ENCODE peak calls at places on chromosomes 12 and 14, in five cellular contexts. W, C, K, L and Z are unnamed samples.

GRCh38 chr12:107304588-107305532 is 211.5 kb upstream of the CRY1 start:
- DNase-seq in L (no peak), C (no peak), K (no peak), W (no peak), Z (no peak)

GRCh38 chr12:110531741-110532333 is 29.7 kb downstream of the RAD9B start:
- DNase-seq in K (no peak), L (no peak), W (no peak), C (no peak), Z (peak; percentile 54)

GRCh38 chr14:53148612-53149202 is 4.4 kb downstream of the DDHD1 start:
- DNase-seq in K (no peak), L (no peak), C (no peak), W (no peak), Z (no peak)

GRCh38 chr12:70876952-70877351 is 43.6 kb downstream of the PTPRR start:
- DNase-seq in K (no peak), C (no peak), L (no peak), W (no peak), Z (peak; percentile 29)

GRCh38 chr12:56988207-56988739 is 18.1 kb downstream of the ZBTB39 start:
- DNase-seq in L (no peak), K (no peak), C (no peak), W (no peak), Z (peak; percentile 57)

GRCh38 chr14:32468955-32469354 is 139.9 kb downstream of the AKAP6 start:
- DNase-seq in C (no peak), W (no peak), K (no peak), L (no peak), Z (no peak)

GRCh38 chr12:122064034-122064777 is 14.3 kb upstream of the MLXIP start:
- DNase-seq in K (no peak), C (peak; percentile 87), W (no peak), L (no peak), Z (peak; percentile 99)

GRCh38 chr12:106031736-106032135 is 107.0 kb downstream of the NUAK1 start:
- DNase-seq in C (no peak), L (no peak), K (no peak), W (no peak), Z (no peak)

GRCh38 chr14:81315344-81315743 is 84.8 kb downstream of the STON2 start:
- DNase-seq in C (peak; percentile 71), K (no peak), L (no peak), W (no peak), Z (no peak)

GRCh38 chr12:116455540-116456306 is 103.5 kb upstream of the MAP1LC3B2 start:
- DNase-seq in C (peak; percentile 54), L (no peak), K (peak; percentile 78), W (no peak), Z (peak; percentile 98)

GRCh38 chr14:96042218-96042930 is 3.2 kb downstream of the C14orf132 start:
- DNase-seq in K (peak; percentile 52), W (no peak), L (no peak), C (no peak), Z (no peak)

GRCh38 chr12:20101046-20101445 is 267.3 kb upstream of the PDE3A start:
- DNase-seq in L (no peak), C (no peak), W (no peak), K (no peak), Z (peak; percentile 26)

GRCh38 chr12:103881261-103881660 is 40.2 kb upstream of the NT5DC3 start:
- DNase-seq in L (no peak), C (no peak), K (no peak), W (no peak), Z (no peak)

GRCh38 chr12:56469007-56469930 is 891 bp downstream of the SPRYD4 start:
- DNase-seq in K (no peak), L (no peak), C (no peak), W (no peak), Z (no peak)

GRCh38 chr12:24822121-24822899 is 126.6 kb downstream of the BCAT1 start:
- DNase-seq in C (no peak), L (no peak), W (no peak), K (no peak), Z (peak; percentile 88)

GRCh38 chr12:52650520-52651081 is 1.4 kb downstream of the KRT2 start:
- DNase-seq in L (no peak), C (no peak), K (no peak), W (no peak), Z (no peak)

GRCh38 chr14:103770902-103771301 is 55.3 kb downstream of the ZFYVE21 start:
- DNase-seq in L (no peak), W (no peak), K (no peak), C (peak; percentile 21), Z (no peak)

GRCh38 chr14:95480887-95481226 is 35.6 kb downstream of the SYNE3 start:
- DNase-seq in K (no peak), C (no peak), L (no peak), W (no peak), Z (no peak)

GRCh38 chr12:106978035-106978800 is 8.7 kb downstream of the MTERF2 start:
- DNase-seq in W (no peak), L (no peak), C (no peak), K (no peak), Z (peak; percentile 43)

GRCh38 chr14:55212611-55213010 is 21.2 kb upstream of the DLGAP5 start:
- DNase-seq in W (no peak), K (no peak), C (no peak), L (no peak), Z (no peak)

GRCh38 chr12:2177751-2178150 is 125.0 kb downstream of the CACNA1C start:
- DNase-seq in W (no peak), K (no peak), C (no peak), L (no peak), Z (no peak)

GRCh38 chr14:101826359-101826758 is 64.8 kb downstream of the PPP2R5C start:
- DNase-seq in C (no peak), K (no peak), L (no peak), W (no peak), Z (no peak)

GRCh38 chr14:86639146-86639545 is 1109.2 kb downstream of the FLRT2 start:
- DNase-seq in W (no peak), L (no peak), C (no peak), K (no peak), Z (no peak)

GRCh38 chr12:1422604-1423315 is 171.6 kb downstream of the FBXL14 start:
- DNase-seq in K (no peak), W (no peak), C (no peak), L (no peak), Z (no peak)

GRCh38 chr12:90936230-90937005 is 18.6 kb downstream of the CCER1 start:
- DNase-seq in K (no peak), C (no peak), L (no peak), W (no peak), Z (no peak)

GRCh38 chr12:1845427-1845826 is 25.1 kb downstream of the LRTM2 start:
- DNase-seq in W (no peak), K (no peak), L (no peak), C (no peak), Z (no peak)

GRCh38 chr12:12915654-12916053 is 24.3 kb downstream of the GPRC5A start:
- DNase-seq in L (no peak), C (peak; percentile 28), K (no peak), W (no peak), Z (no peak)

GRCh38 chr12:34402899-34403705 is 380.8 kb downstream of the ALG10 start:
- DNase-seq in L (no peak), C (no peak), W (no peak), K (no peak), Z (no peak)

GRCh38 chr12:1643056-1643455 is 14.0 kb downstream of the WNT5B start:
- DNase-seq in W (no peak), K (no peak), L (no peak), C (no peak), Z (peak; percentile 76)

GRCh38 chr14:54343276-54344121 is 53.3 kb upstream of the CDKN3 start:
- DNase-seq in L (no peak), K (no peak), W (no peak), C (peak; percentile 58), Z (no peak)

GRCh38 chr12:19192709-19193108 is 63.2 kb downstream of the PLEKHA5 start:
- DNase-seq in L (no peak), W (no peak), K (no peak), C (no peak), Z (no peak)

GRCh38 chr14:65110525-65110924 is 8.2 kb upstream of the MAX start:
- DNase-seq in K (no peak), C (no peak), W (no peak), L (no peak), Z (no peak)
- TF ChIP-seq CTCF in K (no peak), C (no peak), W (no peak), L (no peak), Z (no peak)

DNA sequence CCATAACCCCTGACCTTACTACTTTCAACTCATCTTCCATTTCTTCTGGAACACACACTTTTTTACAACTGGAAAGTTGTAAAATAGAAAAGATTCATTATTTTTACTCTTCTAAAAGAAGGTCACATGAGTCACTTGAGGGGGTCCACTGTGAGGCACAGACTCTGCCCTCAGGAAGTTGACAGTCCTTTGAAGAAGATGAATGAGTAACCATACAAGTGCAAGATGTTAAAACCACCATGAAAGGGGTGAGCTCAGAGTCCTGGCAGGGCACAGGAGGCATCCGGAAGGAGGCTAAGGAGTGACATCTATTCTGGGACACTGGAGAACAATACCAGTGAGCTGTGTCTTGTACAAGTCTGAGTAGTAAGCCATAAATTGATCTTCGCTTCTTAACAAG is 126.0 kb upstream of the FRMD6 start:
- DNase-seq in K (no peak), L (no peak), W (no peak), C (no peak), Z (no peak)
- H3K27ac ChIP-seq in K (no peak overlapping the region), L (no peak overlapping the region), W (no peak overlapping the region), C (no peak overlapping the region), Z (no peak overlapping the region)

GRCh38 chr12:97713217-97713616 is 250.6 kb downstream of the RMST start:
- DNase-seq in K (no peak), W (no peak), L (no peak), C (no peak), Z (no peak)

GRCh38 chr12:97713972-97714588 is 251.5 kb downstream of the RMST start:
- DNase-seq in L (no peak), K (no peak), C (no peak), W (no peak), Z (no peak)

GRCh38 chr12:97711392-97711791 is 248.8 kb downstream of the RMST start:
- DNase-seq in L (no peak), C (no peak), K (no peak), W (no peak), Z (no peak)

DNA sequence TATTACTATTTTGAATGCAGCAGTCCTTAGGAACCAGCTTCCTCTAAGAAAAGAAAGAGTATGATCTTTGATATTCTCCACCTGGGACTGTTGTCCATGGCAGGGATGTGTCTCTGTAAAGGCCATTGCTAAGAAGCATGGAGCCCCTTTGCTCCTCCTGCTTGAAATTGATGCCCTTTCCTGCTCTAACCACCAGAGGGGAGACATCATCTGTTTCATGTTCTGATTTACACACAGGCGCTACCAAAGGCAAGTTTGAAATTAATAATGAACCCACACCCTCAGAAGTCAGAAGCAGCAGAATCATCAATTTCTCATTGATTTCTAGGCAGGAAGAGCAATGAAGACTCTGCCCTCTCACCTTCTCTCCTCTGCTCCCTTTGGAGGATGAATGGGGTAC is 253.8 kb downstream of the RMST start:
- DNase-seq in L (no peak), K (no peak), W (no peak), C (peak; percentile 25), Z (peak; percentile 8)
- TF ChIP-seq CTCF in L (peak; percentile 16), K (no peak), W (no peak), C (peak; percentile 50), Z (no peak)

DNA sequence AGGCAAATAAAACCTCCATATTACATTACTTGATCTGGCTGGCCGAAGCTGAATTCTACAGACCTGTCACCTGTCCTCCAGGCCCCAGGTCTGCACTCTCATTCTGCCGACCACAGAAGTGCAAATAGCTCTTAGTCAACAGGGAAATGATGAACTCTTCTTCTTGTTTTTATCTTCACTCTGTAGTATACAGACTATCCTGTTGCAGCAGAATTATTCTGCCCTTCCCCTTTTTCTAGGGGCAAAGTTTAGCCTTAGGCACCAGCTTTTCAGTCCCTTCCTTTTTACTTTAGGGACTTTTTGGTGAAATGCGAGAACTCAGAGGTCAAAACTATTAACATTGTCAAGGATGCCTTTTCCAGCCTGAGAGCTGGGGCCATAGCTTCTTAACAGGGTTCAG is 229.6 kb upstream of the EGLN3 start:
- DNase-seq in W (no peak), C (no peak), L (no peak), K (no peak), Z (no peak)
- H3K27ac ChIP-seq in W (no peak overlapping the region), C (no peak overlapping the region), L (no peak overlapping the region), K (no peak overlapping the region), Z (no peak overlapping the region)